ENCODE peak calls at places on chromosomes 3 and 15, in five cellular contexts. P is caudate nucleus, U is hypothalamus, V is ELF-1, C is nephron progenitor cell. X is an unnamed sample.

GRCh38 chr3:45939341-45939771 is 3.9 kb upstream of the CXCR6 start:
- DNase-seq in V (no peak), C (no peak), U (no peak), P (no peak), X (no peak)

GRCh38 chr3:193732391-193732790 is 139.4 kb downstream of the OPA1 start:
- DNase-seq in V (no peak), C (no peak), U (no peak), P (no peak), X (no peak)

GRCh38 chr3:173287361-173287760 is 110.2 kb upstream of the NLGN1 start:
- DNase-seq in C (no peak), P (no peak), V (peak), U (no peak), X (no peak)

GRCh38 chr15:57706405-57707209 is at the start of gene POLR2M:
- DNase-seq in P (peak), V (peak), C (peak), U (peak), X (peak)

GRCh38 chr3:101994386-101994785 is 145.1 kb downstream of the NFKBIZ start:
- DNase-seq in P (no peak), U (no peak), V (no peak), C (no peak), X (no peak)

GRCh38 chr15:75836953-75837321 is 6.3 kb upstream of the UBE2Q2 start:
- DNase-seq in C (no peak), P (no peak), V (no peak), U (no peak), X (no peak)

GRCh38 chr3:180267202-180267843 is 230.6 kb upstream of the PEX5L start:
- DNase-seq in U (no peak), C (no peak), V (no peak), P (no peak), X (no peak)

GRCh38 chr3:46481636-46482035 is 16.1 kb upstream of the RTP3 start:
- DNase-seq in C (no peak), P (no peak), V (no peak), U (no peak), X (no peak)

GRCh38 chr3:167151671-167152070 is 228.4 kb downstream of the ZBBX start:
- DNase-seq in P (no peak), V (no peak), C (no peak), U (no peak), X (no peak)

GRCh38 chr3:105798381-105798934 is 70.4 kb downstream of the CBLB start:
- DNase-seq in P (no peak), C (no peak), U (no peak), V (no peak), X (peak)

GRCh38 chr15:68186671-68187397 is 18.3 kb downstream of the CALML4 start:
- DNase-seq in C (no peak), P (no peak), V (no peak), U (no peak), X (no peak)

GRCh38 chr15:88006146-88006545 is 250.4 kb downstream of the NTRK3 start:
- DNase-seq in C (no peak), U (no peak), V (no peak), P (no peak), X (no peak)